ENCODE peak calls at places on chromosome 6, in six cellular contexts. W is retina; L is activated naive CD4-positive, alpha-beta T cell treated with anti-CD3 and anti-CD28 coated beads, Interleukin-2, amount 10 ng/mL, durations not matched to agents 7 days and 5 days; E is CD14-positive monocyte; G is naive B cell; H is ACHN. C is an unnamed sample.

GRCh38 chr6:160004018-160004417 is 35.1 kb downstream of the IGF2R start:
- DNase-seq in W (no peak), L (no peak), E (no peak), G (no peak), H (no peak), C (no peak)

GRCh38 chr6:132133734-132134490 is 182.7 kb upstream of the CCN2 start:
- DNase-seq in W (no peak), L (no peak), E (no peak), G (peak), H (no peak), C (no peak)

GRCh38 chr6:11810039-11810541 is 31.5 kb upstream of the ADTRP start:
- DNase-seq in W (no peak), L (no peak), E (no peak), G (no peak), H (peak), C (no peak)

GRCh38 chr6:52511572-52512151 is 65.2 kb downstream of the TRAM2 start:
- DNase-seq in W (no peak), L (no peak), E (no peak), G (no peak), H (no peak), C (no peak)

GRCh38 chr6:18207949-18208348 is 52.7 kb downstream of the KDM1B start:
- DNase-seq in W (no peak), L (no peak), E (no peak), G (no peak), H (no peak), C (no peak)

GRCh38 chr6:157410088-157410487 is 29.1 kb downstream of the ZDHHC14 start:
- DNase-seq in W (no peak), L (no peak), E (no peak), G (no peak), H (no peak), C (no peak)

GRCh38 chr6:16179970-16180431 is 51.1 kb downstream of the MYLIP start:
- DNase-seq in W (no peak), L (peak), E (no peak), G (no peak), H (no peak), C (peak)

GRCh38 chr6:146875927-146876270 is 277.1 kb downstream of the ADGB start:
- DNase-seq in W (no peak), L (no peak), E (no peak), G (no peak), H (no peak), C (no peak)

GRCh38 chr6:33727126-33727525 is 15.6 kb upstream of the UQCC2 start:
- DNase-seq in W (no peak), L (no peak), E (no peak), G (no peak), H (no peak), C (no peak)

GRCh38 chr6:138833819-138834539 is 38.1 kb downstream of the ECT2L start:
- DNase-seq in W (no peak), L (no peak), E (no peak), G (no peak), H (no peak), C (no peak)

GRCh38 chr6:143283887-143284640 is 166.4 kb downstream of the ADAT2 start:
- DNase-seq in W (no peak), L (no peak), E (no peak), G (no peak), H (no peak), C (no peak)

GRCh38 chr6:3540980-3541379 is 84.1 kb upstream of the SLC22A23 start:
- DNase-seq in W (no peak), L (no peak), E (no peak), G (no peak), H (no peak), C (no peak)

GRCh38 chr6:82045965-82046756 is 201.4 kb downstream of the IBTK start:
- DNase-seq in W (no peak), L (no peak), E (no peak), G (no peak), H (no peak), C (no peak)

GRCh38 chr6:167225903-167226508 is 65.1 kb upstream of the UNC93A start:
- DNase-seq in W (no peak), L (no peak), E (no peak), G (no peak), H (no peak), C (no peak)

GRCh38 chr6:82072771-82073170 is 174.8 kb downstream of the IBTK start:
- DNase-seq in W (no peak), L (no peak), E (no peak), G (no peak), H (no peak), C (no peak)

GRCh38 chr6:8269094-8269493 is 166.3 kb downstream of the SLC35B3 start:
- DNase-seq in W (no peak), L (no peak), E (no peak), G (no peak), H (no peak), C (no peak)

GRCh38 chr6:190596-191395 is 101.5 kb upstream of the DUSP22 start:
- DNase-seq in W (no peak), L (peak), E (no peak), G (no peak), H (no peak), C (no peak)

GRCh38 chr6:1385129-1386042 is 4.0 kb upstream of the FOXF2 start:
- DNase-seq in W (peak), L (no peak), E (no peak), G (no peak), H (no peak), C (no peak)

GRCh38 chr6:30889921-30890645 is 5.8 kb downstream of the DDR1 start:
- DNase-seq in W (no peak), L (no peak), E (no peak), G (no peak), H (no peak), C (no peak)

GRCh38 chr6:156794546-156794945 is 17.4 kb downstream of the ARID1B start:
- DNase-seq in W (no peak), L (no peak), E (no peak), G (no peak), H (no peak), C (no peak)

GRCh38 chr6:84462697-84463096 is 235.3 kb upstream of the CEP162 start:
- DNase-seq in W (no peak), L (no peak), E (no peak), G (no peak), H (no peak), C (no peak)

GRCh38 chr6:44738652-44739141 is 351.2 kb downstream of the CDC5L start:
- DNase-seq in W (peak), L (no peak), E (no peak), G (no peak), H (no peak), C (no peak)

GRCh38 chr6:16591681-16592549 is 169.3 kb downstream of the ATXN1 start:
- DNase-seq in W (peak), L (no peak), E (no peak), G (peak), H (no peak), C (no peak)

GRCh38 chr6:301929-302705 is 9.8 kb downstream of the DUSP22 start:
- DNase-seq in W (no peak), L (no peak), E (no peak), G (no peak), H (no peak), C (no peak)

GRCh38 chr6:111685506-111685905 is 79.8 kb upstream of the TRAF3IP2 start:
- DNase-seq in W (no peak), L (no peak), E (no peak), G (no peak), H (no peak), C (no peak)

GRCh38 chr6:28208180-28208659 is 16.9 kb upstream of the ZSCAN9 start:
- DNase-seq in W (peak), L (no peak), E (no peak), G (no peak), H (no peak), C (no peak)

GRCh38 chr6:131849799-131850198 is 42.0 kb downstream of the ENPP1 start:
- DNase-seq in W (no peak), L (no peak), E (no peak), G (no peak), H (no peak), C (no peak)

GRCh38 chr6:19911223-19911622 is 74.1 kb downstream of the ID4 start:
- DNase-seq in W (no peak), L (no peak), E (no peak), G (no peak), H (no peak), C (no peak)

GRCh38 chr6:3289664-3290055 is 30.9 kb downstream of the PSMG4 start:
- DNase-seq in W (no peak), L (peak), E (no peak), G (no peak), H (no peak), C (no peak)

GRCh38 chr6:140768133-140768532 is 1364.6 kb upstream of the GJE1 start:
- DNase-seq in W (no peak), L (no peak), E (no peak), G (no peak), H (no peak), C (no peak)